ENCODE peak calls at places on chromosomes 2 and 18, in six cellular contexts. E is MM.1S; Z is endodermal cell; W is CD4-positive, alpha-beta memory T cell; Y is effector memory CD4-positive, alpha-beta T cell; R is mammary epithelial cell. N is an unnamed sample.

GRCh38 chr2:10339647-10340592 is 37.2 kb downstream of the HPCAL1 start:
- DNase-seq in E (no peak), Z (no peak), W (no peak), Y (no peak), R (peak; percentile 20), N (no peak)

GRCh38 chr2:209519911-209520310 is 96.1 kb downstream of the MAP2 start:
- DNase-seq in E (no peak), Z (no peak), W (no peak), Y (no peak), R (no peak), N (no peak)

GRCh38 chr2:58800846-58801245 is 559.7 kb upstream of the FANCL start:
- DNase-seq in E (no peak), Z (no peak), W (no peak), Y (no peak), R (no peak), N (no peak)

GRCh38 chr2:225103737-225104141 is 61.5 kb upstream of the DOCK10 start:
- DNase-seq in E (no peak), Z (no peak), W (no peak), Y (no peak), R (peak; percentile 10), N (peak; percentile 66)

GRCh38 chr2:241871538-241872312 is 2.2 kb downstream of the RTP5 start:
- DNase-seq in E (no peak), Z (no peak), W (no peak), Y (no peak), R (no peak), N (no peak)

GRCh38 chr2:237351046-237351445 is 62.9 kb downstream of the COL6A3 start:
- DNase-seq in E (no peak), Z (no peak), W (no peak), Y (no peak), R (no peak), N (no peak)

GRCh38 chr2:28974252-28974651 is 6.8 kb upstream of the TOGARAM2 start:
- DNase-seq in E (no peak), Z (no peak), W (no peak), Y (no peak), R (no peak), N (no peak)

GRCh38 chr2:109053716-109054115 is 64.7 kb upstream of the EDAR start:
- DNase-seq in E (no peak), Z (no peak), W (no peak), Y (no peak), R (no peak), N (no peak)

GRCh38 chr2:43539436-43539835 is 56.4 kb downstream of the THADA start:
- DNase-seq in E (no peak), Z (no peak), W (no peak), Y (no peak), R (no peak), N (no peak)

GRCh38 chr2:72794572-72794971 is 31.3 kb downstream of the EXOC6B start:
- DNase-seq in E (no peak), Z (no peak), W (no peak), Y (no peak), R (peak; percentile 40), N (no peak)

GRCh38 chr18:21179590-21180220 is 62.3 kb upstream of the GREB1L start:
- DNase-seq in E (peak; percentile 57), Z (peak; percentile 79), W (no peak), Y (no peak), R (peak; percentile 42), N (peak; percentile 92)

GRCh38 chr2:71800106-71800809 is 346.9 kb downstream of the DYSF start:
- DNase-seq in E (no peak), Z (peak; percentile 29), W (no peak), Y (no peak), R (no peak), N (no peak)

GRCh38 chr2:217905395-217905794 is 97.4 kb downstream of the TNS1 start:
- DNase-seq in E (no peak), Z (no peak), W (no peak), Y (no peak), R (no peak), N (no peak)

GRCh38 chr18:24063121-24063731 is 48.7 kb downstream of the TTC39C start:
- DNase-seq in E (no peak), Z (no peak), W (no peak), Y (no peak), R (peak; percentile 63), N (peak; percentile 57)

GRCh38 chr2:115200016-115200415 is 757.6 kb downstream of the DPP10 start:
- DNase-seq in E (no peak), Z (no peak), W (no peak), Y (no peak), R (no peak), N (no peak)

GRCh38 chr2:197236816-197237215 is 73.8 kb downstream of the ANKRD44 start:
- DNase-seq in E (no peak), Z (no peak), W (no peak), Y (no peak), R (no peak), N (no peak)

GRCh38 chr18:36769611-36770314 is 59.0 kb downstream of the TPGS2 start:
- DNase-seq in E (no peak), Z (peak; percentile 90), W (no peak), Y (no peak), R (no peak), N (no peak)

GRCh38 chr18:11047156-11047555 is 102.2 kb downstream of the PIEZO2 start:
- DNase-seq in E (no peak), Z (no peak), W (no peak), Y (no peak), R (no peak), N (no peak)

GRCh38 chr2:240240017-240240416 is 99.6 kb upstream of the OTOS start:
- DNase-seq in E (no peak), Z (no peak), W (no peak), Y (no peak), R (no peak), N (no peak)

GRCh38 chr18:1048048-1048447 is 143.4 kb downstream of the ADCYAP1 start:
- DNase-seq in E (no peak), Z (no peak), W (no peak), Y (no peak), R (no peak), N (peak; percentile 34)

GRCh38 chr2:177026253-177026652 is 186.3 kb upstream of the HNRNPA3 start:
- DNase-seq in E (no peak), Z (no peak), W (no peak), Y (no peak), R (no peak), N (no peak)

GRCh38 chr2:226963528-226963927 is 127.7 kb downstream of the RHBDD1 start:
- DNase-seq in E (no peak), Z (no peak), W (no peak), Y (no peak), R (peak; percentile 46), N (peak; percentile 54)

DNA sequence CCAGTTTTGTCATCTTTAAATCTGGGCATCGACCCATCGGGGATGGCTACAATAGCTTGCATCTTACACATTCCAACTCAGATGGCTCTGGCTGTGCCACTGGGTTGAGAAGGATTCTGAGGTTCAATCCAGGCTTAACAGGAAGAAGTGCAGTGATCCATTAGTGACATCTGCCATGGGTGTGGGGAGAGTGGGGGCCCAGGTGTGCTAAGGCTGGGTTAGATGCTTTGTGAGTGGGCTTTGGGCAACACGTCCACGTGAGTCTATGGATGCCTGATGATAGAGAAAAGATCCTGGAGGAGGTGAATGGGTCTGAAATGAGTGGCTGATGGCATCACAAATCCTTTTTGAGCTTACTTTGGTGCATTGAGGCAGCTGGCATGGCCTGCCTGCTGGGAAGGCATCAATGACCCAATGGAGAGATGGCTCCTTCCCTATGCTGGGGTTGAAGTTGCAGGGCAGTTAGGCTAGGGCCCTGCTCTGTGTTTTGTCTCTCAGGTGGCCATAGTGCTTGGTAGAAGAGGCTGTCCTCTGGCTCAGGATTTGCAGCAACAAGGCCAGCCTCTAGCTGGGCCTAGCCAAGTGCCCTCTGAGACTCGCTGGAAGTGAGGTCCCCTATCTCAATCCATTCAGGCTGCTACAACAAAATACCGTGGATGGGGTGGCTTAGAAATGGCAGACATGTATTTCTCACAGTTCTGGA is 56.7 kb downstream of the HS1BP3 start:
- DNase-seq in E (no peak), Z (peak; percentile 36), W (no peak), Y (no peak), R (no peak), N (no peak)
- H3K4me1 ChIP-seq in E (peaks cover 37% of the 10 kb centered on the region), Z (peaks cover 3% of the 10 kb centered on the region), W (no peaks in the 10 kb centered on the region), Y (no peaks in the 10 kb centered on the region), R (peaks cover 39% of the 10 kb centered on the region), N (peaks cover 68% of the 10 kb centered on the region)

DNA sequence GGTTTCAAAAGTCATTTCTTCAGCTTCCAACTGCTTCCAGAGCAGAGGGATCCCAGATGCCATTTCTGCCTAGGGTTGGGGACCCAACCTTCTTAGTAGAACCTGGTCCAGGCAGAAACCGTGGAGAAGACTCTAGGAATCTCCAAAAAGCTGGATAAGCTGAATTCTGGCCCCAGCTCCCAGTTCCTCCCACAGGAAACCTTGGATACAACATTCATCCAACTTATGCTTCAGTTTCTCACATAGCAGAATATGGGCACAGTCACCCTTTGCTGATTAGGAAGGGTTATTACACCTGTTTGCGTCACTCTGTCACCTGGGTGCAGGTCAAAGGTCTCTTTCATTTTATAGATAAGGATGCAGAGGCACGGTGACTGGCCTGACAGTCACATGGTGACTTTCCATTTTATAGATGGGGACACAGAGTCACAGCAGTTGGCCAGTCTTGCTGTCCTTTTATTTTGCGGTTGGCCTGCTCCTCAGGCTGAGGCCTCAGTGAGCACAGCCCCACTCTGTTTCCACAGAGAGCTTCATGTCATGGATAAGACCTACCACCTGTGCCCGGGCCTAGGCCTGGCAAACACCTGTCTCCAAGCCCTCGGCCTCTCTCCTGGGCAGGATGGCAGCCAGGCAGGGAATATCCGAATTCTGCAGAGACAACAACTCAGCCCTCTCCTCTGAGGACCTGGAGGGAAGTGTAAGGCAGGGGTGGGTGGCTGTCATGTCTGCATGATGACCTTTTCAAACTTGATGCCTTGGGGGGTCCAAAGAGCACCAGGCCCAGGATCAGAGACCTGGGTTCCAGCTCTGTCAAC is 148.8 kb downstream of the SMAD7 start:
- DNase-seq in E (no peak), Z (peak; percentile 29), W (no peak), Y (no peak), R (no peak), N (no peak)
- H3K4me1 ChIP-seq in E (peaks cover 36% of the 10 kb centered on the region), Z (peaks cover 26% of the 10 kb centered on the region), W (peaks cover 42% of the 10 kb centered on the region), Y (peaks cover 6% of the 10 kb centered on the region), R (peaks cover 4% of the 10 kb centered on the region), N (peaks cover 28% of the 10 kb centered on the region)

DNA sequence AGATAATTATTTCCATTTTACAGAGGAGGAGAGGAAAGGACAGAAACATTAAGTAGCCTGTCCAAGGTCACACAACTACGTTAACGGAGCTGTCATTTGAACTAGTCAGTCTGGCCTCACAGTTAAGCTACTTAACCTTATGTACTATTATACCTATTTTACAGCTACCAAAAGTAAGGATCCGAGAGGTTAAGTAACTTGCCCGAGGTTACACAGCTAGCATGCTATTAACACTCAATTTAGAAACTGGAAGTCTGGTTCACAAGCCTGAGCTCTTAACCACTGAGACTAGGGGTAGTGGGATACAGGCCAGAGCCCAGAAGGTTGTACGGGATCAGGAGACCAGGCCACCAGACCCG is 476 bp downstream of the GLB1L start:
- DNase-seq in E (no peak), Z (no peak), W (no peak), Y (no peak), R (no peak), N (no peak)
- H3K4me1 ChIP-seq in E (peaks cover 38% of the 10 kb centered on the region), Z (peaks cover 15% of the 10 kb centered on the region), W (peaks cover 53% of the 10 kb centered on the region), Y (peaks cover 49% of the 10 kb centered on the region), R (peaks cover 40% of the 10 kb centered on the region), N (peaks cover 40% of the 10 kb centered on the region)

DNA sequence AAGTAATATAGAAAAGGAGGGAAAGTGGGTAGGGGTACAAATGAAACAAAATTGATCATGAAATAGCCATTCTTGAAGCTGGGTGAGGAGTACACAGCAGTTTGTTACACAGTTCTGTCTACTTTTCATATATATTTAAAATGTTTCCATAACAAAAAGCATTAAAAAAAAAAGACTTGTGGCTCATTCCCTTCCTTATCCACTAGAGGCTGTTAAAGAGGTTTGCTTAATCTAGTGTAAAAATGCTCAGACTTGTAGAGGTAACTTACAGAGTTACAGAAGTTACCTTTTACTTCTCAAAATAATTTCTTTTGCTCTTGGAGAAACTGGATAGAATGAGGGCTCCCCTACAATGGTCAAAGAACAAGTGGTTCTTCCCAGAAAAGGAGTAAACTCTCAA is 8.1 kb upstream of the WIPF1 start:
- DNase-seq in E (peak; percentile 28), Z (no peak), W (no peak), Y (no peak), R (no peak), N (peak; percentile 65)
- H3K4me1 ChIP-seq in E (peaks cover 43% of the 10 kb centered on the region), Z (no peaks in the 10 kb centered on the region), W (peaks cover 84% of the 10 kb centered on the region), Y (peaks cover 52% of the 10 kb centered on the region), R (no peaks in the 10 kb centered on the region), N (peaks cover 42% of the 10 kb centered on the region)

N was measured in adipocyte.